ENCODE peak calls at places on chromosomes 5 and 9, in five cellular contexts. P is Panc1, V is testis, J is fibroblast of lung, U is neuronal stem cell. K is an unnamed sample.

GRCh38 chr5:67380431-67380830 is 183.8 kb upstream of the CD180 start:
- DNase-seq in P (no peak), V (no peak), J (no peak), U (no peak), K (no peak)

GRCh38 chr9:68530618-68531017 is 10.1 kb downstream of the TMEM252 start:
- DNase-seq in P (no peak), V (no peak), J (no peak), U (no peak), K (peak; percentile 58)

GRCh38 chr5:120007619-120008018 is 378.3 kb downstream of the FAM170A start:
- DNase-seq in P (no peak), V (no peak), J (no peak), U (no peak), K (no peak)

GRCh38 chr5:8660133-8660893 is 791.4 kb downstream of the MTRR start:
- DNase-seq in P (no peak), V (no peak), J (no peak), U (no peak), K (no peak)

GRCh38 chr9:28443461-28443860 is 870.2 kb upstream of the C9orf72 start:
- DNase-seq in P (no peak), V (no peak), J (no peak), U (no peak), K (no peak)

GRCh38 chr5:34062419-34062818 is 19.4 kb upstream of the C1QTNF3 start:
- DNase-seq in P (no peak), V (no peak), J (peak; percentile 34), U (no peak), K (no peak)

GRCh38 chr9:126436545-126437269 is 110.1 kb downstream of the MVB12B start:
- DNase-seq in P (no peak), V (no peak), J (peak; percentile 57), U (no peak), K (no peak)

GRCh38 chr9:29439961-29440360 is 1866.7 kb upstream of the C9orf72 start:
- DNase-seq in P (no peak), V (no peak), J (peak; percentile 28), U (no peak), K (peak; percentile 1)

GRCh38 chr5:92775711-92776615 is 805.1 kb downstream of the NR2F1-AS1 start:
- DNase-seq in P (no peak), V (no peak), J (peak; percentile 51), U (no peak), K (peak; percentile 12)

GRCh38 chr5:84393969-84394368 is 9.3 kb upstream of the EDIL3 start:
- DNase-seq in P (peak; percentile 64), V (no peak), J (peak; percentile 92), U (no peak), K (no peak)

GRCh38 chr9:78542491-78543175 is 245.7 kb downstream of the PSAT1 start:
- DNase-seq in P (no peak), V (no peak), J (no peak), U (no peak), K (no peak)

GRCh38 chr5:149445739-149446369 is 66.8 kb upstream of the IL17B start:
- DNase-seq in P (no peak), V (no peak), J (peak; percentile 99), U (no peak), K (no peak)

GRCh38 chr5:685262-686171 is 7.6 kb downstream of the TPPP start:
- DNase-seq in P (no peak), V (peak; percentile 6), J (no peak), U (no peak), K (no peak)

GRCh38 chr5:151699071-151699901 is 12.6 kb upstream of the SPARC start:
- DNase-seq in P (no peak), V (peak; percentile 91), J (peak; percentile 99), U (no peak), K (peak; percentile 98)

GRCh38 chr5:157744055-157745011 is 821 bp downstream of the LSM11 start:
- DNase-seq in P (no peak), V (no peak), J (peak; percentile 13), U (no peak), K (no peak)

DNA sequence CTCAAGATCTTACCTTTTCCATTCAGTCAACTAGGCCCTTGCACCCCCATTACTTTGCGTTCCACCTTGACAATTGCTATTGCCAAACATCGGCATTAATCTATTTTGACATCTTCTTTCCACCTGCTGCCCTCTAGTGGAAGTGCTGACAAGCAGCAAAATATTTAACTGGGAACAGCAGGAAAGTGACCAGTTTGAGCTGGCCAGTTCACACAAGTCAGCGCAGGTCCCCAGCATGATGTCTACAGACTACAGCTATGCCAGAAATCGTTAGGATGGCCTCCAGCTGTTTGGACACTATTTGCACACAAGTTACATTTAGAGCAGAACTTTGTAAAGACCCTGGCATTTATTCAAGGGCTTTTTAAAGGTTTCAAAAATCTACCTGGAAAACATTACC is 160.1 kb downstream of the GHR start:
- DNase-seq in P (peak; percentile 35), V (peak; percentile 72), J (peak; percentile 29), U (peak; percentile 62), K (peak; percentile 55)
- H3K4me1 ChIP-seq in P (no peaks in the 10 kb centered on the region), V (peaks cover 14% of the 10 kb centered on the region), J (no peaks in the 10 kb centered on the region), U (no peaks in the 10 kb centered on the region), K (peaks cover 32% of the 10 kb centered on the region)

GRCh38 chr9:5509573-5509972 is 758 bp upstream of the PDCD1LG2 start:
- DNase-seq in P (peak; percentile 25), V (no peak), J (peak; percentile 100), U (no peak), K (no peak)
- H3K27ac ChIP-seq in P (no peak overlapping the region), V (no peak overlapping the region), J (peak overlapping the region; percentile 98), U (no peak overlapping the region), K (no peak overlapping the region)

GRCh38 chr5:178796165-178796945 is 63.4 kb upstream of the ZNF354B start:
- DNase-seq in P (no peak), V (no peak), J (no peak), U (no peak), K (no peak)

GRCh38 chr5:178797546-178798105 is 62.1 kb upstream of the ZNF354B start:
- DNase-seq in P (no peak), V (no peak), J (no peak), U (no peak), K (no peak)

GRCh38 chr5:178797101-178797521 is 62.6 kb upstream of the ZNF354B start:
- DNase-seq in P (no peak), V (no peak), J (no peak), U (no peak), K (no peak)

GRCh38 chr5:178801021-178801420 is 58.7 kb upstream of the ZNF354B start:
- DNase-seq in P (no peak), V (no peak), J (no peak), U (no peak), K (no peak)
- H3K9me3 ChIP-seq in P (no peaks in the 10 kb centered on the region), V (no peaks in the 10 kb centered on the region), J (no peaks in the 10 kb centered on the region), U (peaks cover 5% of the 10 kb centered on the region), K (no peaks in the 10 kb centered on the region)

DNA sequence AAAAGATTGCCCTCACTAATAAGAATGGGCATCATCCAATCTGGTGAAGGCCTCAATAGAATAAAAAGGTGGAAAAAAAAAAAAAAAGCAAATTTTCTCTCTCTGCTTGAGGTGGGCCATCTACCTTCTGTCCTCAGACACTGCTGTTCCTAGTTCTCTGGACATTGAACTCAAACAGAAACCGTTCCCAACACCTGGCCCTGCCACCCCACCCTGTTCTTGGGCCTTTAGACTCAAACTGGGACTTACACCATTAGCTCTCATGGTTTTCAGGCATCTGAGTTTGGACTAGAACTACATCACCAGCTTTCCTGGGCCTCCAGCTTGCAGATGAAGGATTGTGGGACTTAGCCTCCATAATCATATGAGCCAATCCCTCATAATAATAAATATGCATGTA is 71.0 kb downstream of the SSBP2 start:
- DNase-seq in P (no peak), V (no peak), J (no peak), U (no peak), K (no peak)
- H3K4me1 ChIP-seq in P (no peaks in the 10 kb centered on the region), V (no peaks in the 10 kb centered on the region), J (no peaks in the 10 kb centered on the region), U (no peaks in the 10 kb centered on the region), K (peaks cover 10% of the 10 kb centered on the region)

GRCh38 chr5:98783051-98783649 is 9.7 kb downstream of the RGMB start:
- DNase-seq in P (no peak), V (no peak), J (no peak), U (no peak), K (no peak)
- H3K27ac ChIP-seq in P (no peak overlapping the region), V (no peak overlapping the region), J (no peak overlapping the region), U (no peak overlapping the region), K (no peak overlapping the region)

DNA sequence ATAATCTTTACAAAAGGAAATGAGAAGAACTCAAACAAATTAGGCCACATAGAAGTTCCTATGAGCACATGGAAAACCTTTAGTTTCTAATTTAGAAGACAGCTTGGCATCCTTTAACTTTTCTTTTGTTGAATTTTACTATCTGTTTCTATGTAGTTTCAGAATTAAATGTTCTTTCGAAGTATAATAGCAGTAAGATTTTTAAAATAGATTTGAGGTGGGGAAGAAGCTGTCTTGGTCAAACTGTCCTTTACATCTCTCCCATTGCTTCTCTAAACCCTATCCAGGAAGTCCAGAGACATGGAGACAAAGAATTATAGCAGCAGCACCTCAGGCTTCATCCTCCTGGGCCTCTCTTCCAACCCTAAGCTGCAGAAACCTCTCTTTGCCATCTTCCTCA is at the start of gene OR1L4:
- DNase-seq in P (no peak), V (no peak), J (no peak), U (no peak), K (no peak)
- H3K9me3 ChIP-seq in P (peaks cover 8% of the 10 kb centered on the region), V (no peaks in the 10 kb centered on the region), J (no peaks in the 10 kb centered on the region), U (peaks cover 3% of the 10 kb centered on the region), K (no peaks in the 10 kb centered on the region)

GRCh38 chr9:136486131-136486530 is 3.3 kb upstream of the SEC16A start:
- DNase-seq in P (no peak), V (no peak), J (no peak), U (no peak), K (no peak)
- H3K4me1 ChIP-seq in P (peaks cover 8% of the 10 kb centered on the region), V (peaks cover 26% of the 10 kb centered on the region), J (peaks cover 2% of the 10 kb centered on the region), U (peaks cover 10% of the 10 kb centered on the region), K (peaks cover 11% of the 10 kb centered on the region)

GRCh38 chr9:137293482-137294090 is 8.5 kb downstream of the NRARP start:
- DNase-seq in P (no peak), V (no peak), J (no peak), U (no peak), K (no peak)

GRCh38 chr9:137295313-137296213 is 6.5 kb downstream of the NRARP start:
- DNase-seq in P (no peak), V (no peak), J (no peak), U (peak; percentile 62), K (peak; percentile 64)

GRCh38 chr9:137294684-137295312 is 7.3 kb downstream of the NRARP start:
- DNase-seq in P (no peak), V (no peak), J (peak; percentile 38), U (no peak), K (peak; percentile 64)

GRCh38 chr9:137294091-137294683 is 7.9 kb downstream of the NRARP start:
- DNase-seq in P (no peak), V (peak; percentile 64), J (peak; percentile 42), U (no peak), K (peak; percentile 57)

DNA sequence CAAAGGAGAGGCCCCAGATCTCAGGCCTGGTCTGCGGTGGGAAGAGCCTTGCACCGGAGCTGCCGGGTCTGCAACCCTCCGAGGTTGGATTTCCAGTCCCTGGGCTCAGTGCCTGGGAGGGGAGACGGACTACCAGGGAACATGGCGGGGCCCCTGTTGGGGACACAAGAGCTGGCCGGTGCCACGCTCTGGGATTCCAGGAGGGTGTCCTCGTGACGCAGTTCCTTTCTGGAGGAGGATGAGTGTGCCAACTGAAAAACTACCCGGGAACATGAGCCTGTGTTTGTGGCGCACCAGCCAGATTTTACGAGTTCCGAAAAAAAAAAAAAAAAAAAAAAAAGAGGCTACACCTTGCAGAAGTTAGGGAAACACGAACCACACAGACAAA is 9.0 kb downstream of the NRARP start:
- DNase-seq in P (no peak), V (no peak), J (no peak), U (no peak), K (no peak)
- H3K27ac ChIP-seq in P (no peak overlapping the region), V (no peak overlapping the region), J (no peak overlapping the region), U (no peak overlapping the region), K (no peak overlapping the region)

K was measured in cardiac muscle cell.